ENCODE peak calls at places on chromosome X, in nine cellular contexts. X is fibroblast of lung, A is neural progenitor cell, Q is psoas muscle, T is left ventricle myocardium inferior, O is PC-3, C is mesendoderm, W is A673, J is upper lobe of right lung. N is an unnamed sample.

GRCh38 chrX:12779534-12779933 is 11.7 kb upstream of the PRPS2 start:
- DNase-seq in X (peak; percentile 25), A (no peak), Q (no peak), T (no peak), O (no peak), C (peak; percentile 8), W (no peak), J (no peak), N (no peak)

GRCh38 chrX:111151764-111152163 is 55.8 kb downstream of the PAK3 start:
- DNase-seq in X (peak; percentile 3), A (no peak), Q (no peak), T (no peak), O (peak; percentile 61), C (no peak), W (no peak), J (no peak), N (no peak)

GRCh38 chrX:119693996-119694451 is 1.1 kb upstream of the SEPTIN6 start:
- DNase-seq in X (no peak), A (peak; percentile 35), Q (no peak), T (no peak), O (no peak), C (no peak), W (no peak), J (no peak), N (no peak)

GRCh38 chrX:33726281-33727160 is 405.6 kb downstream of the FAM47A start:
- DNase-seq in X (no peak), A (peak; percentile 20), Q (peak; percentile 5), T (no peak), O (no peak), C (no peak), W (no peak), J (no peak), N (no peak)

GRCh38 chrX:129600981-129601424 is 53.8 kb downstream of the APLN start:
- DNase-seq in X (peak; percentile 15), A (peak; percentile 35), Q (no peak), T (no peak), O (peak; percentile 51), C (peak; percentile 33), W (peak; percentile 38), J (no peak), N (peak; percentile 69)

GRCh38 chrX:41705680-41706374 is 17.1 kb downstream of the GPR34 start:
- DNase-seq in X (no peak), A (no peak), Q (no peak), T (no peak), O (no peak), C (no peak), W (no peak), J (no peak), N (no peak)

GRCh38 chrX:11541510-11541909 is 124.2 kb downstream of the ARHGAP6 start:
- DNase-seq in X (no peak), A (no peak), Q (no peak), T (no peak), O (no peak), C (no peak), W (no peak), J (no peak), N (no peak)

GRCh38 chrX:120428309-120428708 is 40.8 kb downstream of the LAMP2 start:
- DNase-seq in X (peak; percentile 4), A (no peak), Q (no peak), T (no peak), O (no peak), C (peak; percentile 83), W (peak; percentile 15), J (no peak), N (peak; percentile 42)

GRCh38 chrX:73850124-73851013 is 287.4 kb downstream of the CHIC1 start:
- DNase-seq in X (peak; percentile 46), A (peak; percentile 45), Q (peak; percentile 55), T (no peak), O (peak; percentile 58), C (peak; percentile 63), W (peak; percentile 51), J (no peak), N (peak; percentile 51)

GRCh38 chrX:40267334-40268118 is 169.8 kb upstream of the BCOR start:
- DNase-seq in X (no peak), A (no peak), Q (peak; percentile 28), T (no peak), O (no peak), C (no peak), W (no peak), J (peak; percentile 58), N (peak; percentile 23)

GRCh38 chrX:54446084-54446483 is 5.9 kb downstream of the TSR2 start:
- DNase-seq in X (no peak), A (no peak), Q (no peak), T (no peak), O (no peak), C (peak; percentile 51), W (no peak), J (no peak), N (no peak)

GRCh38 chrX:9464435-9465371 is at the start of gene TBL1X:
- DNase-seq in X (peak; percentile 28), A (peak; percentile 71), Q (peak; percentile 70), T (peak; percentile 64), O (peak; percentile 67), C (peak; percentile 29), W (peak; percentile 65), J (peak; percentile 75), N (peak; percentile 70)

GRCh38 chrX:24513416-24513815 is 48.3 kb downstream of the PDK3 start:
- DNase-seq in X (no peak), A (no peak), Q (no peak), T (no peak), O (peak; percentile 28), C (no peak), W (no peak), J (no peak), N (no peak)

DNA sequence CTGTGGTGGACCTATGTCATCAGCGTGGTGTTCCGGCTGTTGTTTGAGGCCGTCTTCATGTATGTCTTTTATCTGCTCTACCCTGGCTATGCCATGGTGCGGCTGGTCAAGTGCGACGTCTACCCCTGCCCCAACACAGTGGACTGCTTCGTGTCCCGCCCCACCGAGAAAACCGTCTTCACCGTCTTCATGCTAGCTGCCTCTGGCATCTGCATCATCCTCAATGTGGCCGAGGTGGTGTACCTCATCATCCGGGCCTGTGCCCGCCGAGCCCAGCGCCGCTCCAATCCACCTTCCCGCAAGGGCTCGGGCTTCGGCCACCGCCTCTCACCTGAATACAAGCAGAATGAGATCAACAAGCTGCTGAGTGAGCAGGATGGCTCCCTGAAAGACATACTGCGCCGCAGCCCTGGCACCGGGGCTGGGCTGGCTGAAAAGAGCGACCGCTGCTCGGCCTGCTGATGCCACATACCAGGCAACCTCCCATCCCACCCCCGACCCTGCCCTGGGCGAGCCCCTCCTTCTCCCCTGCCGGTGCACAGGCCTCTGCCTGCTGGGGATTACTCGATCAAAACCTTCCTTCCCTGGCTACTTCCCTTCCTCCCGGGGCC is 1.2 kb downstream of the GJB1 start:
- DNase-seq in X (no peak), A (peak; percentile 31), Q (no peak), T (no peak), O (no peak), C (no peak), W (no peak), J (no peak), N (no peak)
- H3K4me1 ChIP-seq in X (no peaks in the 10 kb centered on the region), A (no peaks in the 10 kb centered on the region), Q (no peaks in the 10 kb centered on the region), T (no peaks in the 10 kb centered on the region), O (no peaks in the 10 kb centered on the region), C (no peaks in the 10 kb centered on the region), W (no peaks in the 10 kb centered on the region), J (no peaks in the 10 kb centered on the region), N (peaks cover 8% of the 10 kb centered on the region)

DNA sequence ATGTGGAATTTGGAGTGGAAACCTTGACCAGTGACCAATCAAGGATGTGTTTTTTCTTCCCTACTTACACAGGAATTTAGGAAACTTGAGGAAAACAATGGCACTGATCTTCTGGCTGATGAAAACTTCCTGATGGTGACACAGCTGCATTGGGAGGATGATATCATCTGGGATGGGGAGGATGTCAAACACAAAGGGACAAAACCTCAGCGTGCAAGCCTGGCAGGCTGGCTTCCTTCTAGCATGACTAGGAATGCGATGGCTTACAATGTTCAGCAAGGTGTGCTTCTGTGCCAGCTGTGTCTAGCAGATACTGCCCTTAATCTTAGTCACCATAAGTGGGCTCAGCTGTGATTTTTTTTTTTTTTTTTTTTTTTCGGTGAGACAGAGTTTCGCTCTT is 12.6 kb downstream of the TAF1 start:
- DNase-seq in X (no peak), A (no peak), Q (no peak), T (no peak), O (no peak), C (peak; percentile 56), W (no peak), J (no peak), N (no peak)
- H3K27me3 ChIP-seq in X (no peaks in the 10 kb centered on the region), A (no peaks in the 10 kb centered on the region), Q (no peaks in the 10 kb centered on the region), T (no peaks in the 10 kb centered on the region), O (no peaks in the 10 kb centered on the region), C (no peaks in the 10 kb centered on the region), W (no peaks in the 10 kb centered on the region), J (no peaks in the 10 kb centered on the region), N (peaks cover 5% of the 10 kb centered on the region)

GRCh38 chrX:156002517-156002916 is 5.0 kb downstream of the IL9R start:
- DNase-seq in X (no peak), A (no peak), Q (no peak), T (no peak), O (no peak), C (no peak), W (no peak), J (no peak), N (no peak)
- H3K4me1 ChIP-seq in X (no peaks in the 10 kb centered on the region), A (no peaks in the 10 kb centered on the region), Q (no peaks in the 10 kb centered on the region), T (no peaks in the 10 kb centered on the region), O (no peaks in the 10 kb centered on the region), C (no peaks in the 10 kb centered on the region), W (no peaks in the 10 kb centered on the region), J (no peaks in the 10 kb centered on the region), N (no peaks in the 10 kb centered on the region)

DNA sequence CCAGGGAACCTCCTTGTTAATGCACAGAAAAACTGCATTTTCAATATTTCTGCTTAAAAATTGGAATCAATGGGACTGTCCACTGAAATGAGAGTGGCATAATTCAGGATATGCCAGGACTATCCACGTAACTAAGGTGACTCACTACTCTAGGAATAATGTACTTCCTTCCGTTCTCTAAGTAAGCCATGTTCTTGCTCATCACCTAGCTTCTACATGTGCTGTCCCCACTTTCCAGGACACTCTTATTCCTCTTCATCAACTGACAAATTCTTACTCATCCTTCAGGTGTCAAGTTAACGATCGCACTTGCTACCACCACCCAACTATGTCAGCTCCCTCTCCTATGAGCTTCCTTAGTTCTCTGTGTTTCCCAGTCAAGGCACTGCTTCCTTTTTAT is 342.8 kb upstream of the F9 start:
- DNase-seq in X (no peak), A (no peak), Q (no peak), T (no peak), O (peak; percentile 28), C (no peak), W (no peak), J (no peak), N (no peak)
- H3K27me3 ChIP-seq in X (no peaks in the 10 kb centered on the region), A (peaks cover 40% of the 10 kb centered on the region), Q (no peaks in the 10 kb centered on the region), T (no peaks in the 10 kb centered on the region), O (no peaks in the 10 kb centered on the region), C (no peaks in the 10 kb centered on the region), W (no peaks in the 10 kb centered on the region), J (no peaks in the 10 kb centered on the region), N (no peaks in the 10 kb centered on the region)

DNA sequence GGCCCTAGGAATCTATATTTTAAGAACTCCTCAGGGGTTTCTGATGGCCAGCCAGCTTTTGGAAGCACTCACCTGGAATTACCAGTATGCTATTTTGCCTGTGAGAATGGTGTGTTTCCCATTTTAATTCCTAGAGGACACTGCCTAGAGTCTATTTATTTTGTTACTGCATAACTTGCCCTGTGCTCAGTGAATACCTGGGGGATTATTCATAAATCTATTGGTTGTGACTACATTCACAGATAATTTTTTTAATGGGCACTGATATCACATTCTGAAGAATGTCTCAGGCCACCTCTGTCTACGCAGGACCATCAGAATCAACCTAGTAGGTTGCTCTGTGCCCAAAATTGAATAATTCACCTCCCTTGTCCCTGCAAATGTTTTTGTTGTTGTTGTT is 6.7 kb downstream of the ARL13A start:
- DNase-seq in X (peak; percentile 29), A (no peak), Q (no peak), T (no peak), O (peak; percentile 76), C (no peak), W (no peak), J (no peak), N (no peak)
- H3K4me1 ChIP-seq in X (no peaks in the 10 kb centered on the region), A (no peaks in the 10 kb centered on the region), Q (no peaks in the 10 kb centered on the region), T (no peaks in the 10 kb centered on the region), O (peaks cover 55% of the 10 kb centered on the region), C (no peaks in the 10 kb centered on the region), W (no peaks in the 10 kb centered on the region), J (no peaks in the 10 kb centered on the region), N (no peaks in the 10 kb centered on the region)